ENCODE peak calls at places on chromosomes 12 and 14, in six cellular contexts. Z, S, N, V, G and A are unnamed samples.

GRCh38 chr12:123973552-123974341 is 732 bp downstream of the ZNF664 start:
- DNase-seq in S (no peak), Z (no peak), V (peak; percentile 27), N (peak; percentile 57), G (peak; percentile 81), A (no peak)

GRCh38 chr12:124469193-124469888 is 98.1 kb downstream of the NCOR2 start:
- DNase-seq in Z (peak; percentile 23), G (no peak), V (no peak), S (no peak), N (no peak), A (no peak)

GRCh38 chr12:92339198-92339821 is 193.7 kb upstream of the BTG1 start:
- DNase-seq in G (no peak), Z (no peak), V (no peak), S (no peak), N (no peak), A (no peak)

GRCh38 chr12:131827961-131828534 is at the start of gene MMP17:
- DNase-seq in S (peak; percentile 30), V (no peak), G (peak; percentile 68), Z (peak; percentile 41), N (no peak), A (peak; percentile 82)

GRCh38 chr12:30980886-30981662 is 54.5 kb downstream of the TSPAN11 start:
- DNase-seq in Z (no peak), S (no peak), N (no peak), G (peak; percentile 54), V (no peak), A (no peak)

GRCh38 chr12:131826064-131826928 is 1.9 kb upstream of the MMP17 start:
- DNase-seq in G (peak; percentile 7), S (no peak), Z (no peak), N (no peak), V (no peak), A (no peak)

GRCh38 chr12:107092669-107093546 is 441 bp downstream of the CRY1 start:
- DNase-seq in S (peak; percentile 58), Z (peak; percentile 36), V (peak; percentile 67), G (no peak), N (peak; percentile 62), A (no peak)

GRCh38 chr12:8065991-8066594 is at the start of gene C3AR1:
- DNase-seq in V (peak; percentile 36), Z (peak; percentile 64), N (peak; percentile 55), G (no peak), S (peak; percentile 76), A (peak; percentile 52)

GRCh38 chr14:68685419-68686211 is 107.3 kb downstream of the ZFP36L1 start:
- DNase-seq in G (no peak), V (peak; percentile 43), Z (peak; percentile 82), S (peak; percentile 92), N (peak; percentile 86), A (peak; percentile 81)

GRCh38 chr12:112466011-112466422 is 47.3 kb downstream of the PTPN11 start:
- DNase-seq in Z (no peak), V (no peak), G (no peak), N (no peak), S (no peak), A (no peak)

GRCh38 chr14:93239869-93240677 is 33.0 kb downstream of the UBR7 start:
- DNase-seq in N (no peak), S (peak; percentile 73), V (no peak), G (no peak), Z (peak; percentile 70), A (no peak)

GRCh38 chr12:115227137-115227615 is 543.2 kb upstream of the TBX3 start:
- DNase-seq in V (no peak), N (no peak), S (peak; percentile 68), Z (peak; percentile 96), G (no peak), A (no peak)

GRCh38 chr12:80241576-80242273 is 142.4 kb downstream of the OTOGL start:
- DNase-seq in S (peak; percentile 84), N (no peak), V (no peak), Z (peak; percentile 9), G (no peak), A (no peak)

GRCh38 chr12:50579757-50580267 is 75.0 kb downstream of the DIP2B start:
- DNase-seq in V (no peak), S (peak; percentile 51), N (no peak), Z (peak; percentile 74), G (no peak), A (peak; percentile 44)

GRCh38 chr14:30193791-30194407 is 266.3 kb upstream of the PRKD1 start:
- DNase-seq in G (no peak), Z (peak; percentile 95), V (no peak), N (no peak), S (peak; percentile 90), A (no peak)

GRCh38 chr12:71725011-71725410 is 29.7 kb upstream of the RAB21 start:
- DNase-seq in N (no peak), S (no peak), V (no peak), Z (peak; percentile 84), G (no peak), A (no peak)

GRCh38 chr12:91381309-91381804 is 198.7 kb upstream of the DCN start:
- DNase-seq in N (no peak), G (no peak), S (peak; percentile 86), Z (peak; percentile 84), V (no peak), A (peak; percentile 45)

GRCh38 chr12:124563401-124563800 is 4.0 kb downstream of the NCOR2 start:
- DNase-seq in G (no peak), N (no peak), Z (no peak), V (no peak), S (no peak), A (no peak)

GRCh38 chr12:106791531-106791930 is 17.0 kb downstream of the RIC8B start:
- DNase-seq in G (no peak), N (no peak), Z (no peak), V (no peak), S (no peak), A (no peak)

GRCh38 chr14:100872641-100873071 is 30.9 kb downstream of the RTL1 start:
- DNase-seq in S (peak; percentile 16), Z (no peak), N (no peak), V (no peak), G (peak; percentile 38), A (no peak)

GRCh38 chr12:89349814-89350213 is 2.5 kb downstream of the DUSP6 start:
- DNase-seq in N (no peak), G (no peak), S (peak; percentile 76), Z (peak; percentile 77), V (peak; percentile 54), A (no peak)

GRCh38 chr14:52706286-52706685 is 714 bp upstream of the PSMC6 start:
- DNase-seq in G (no peak), S (no peak), V (peak; percentile 71), Z (peak; percentile 14), N (no peak), A (no peak)

GRCh38 chr12:76144253-76144564 is 59.7 kb upstream of the NAP1L1 start:
- DNase-seq in G (no peak), N (no peak), Z (peak; percentile 51), V (peak; percentile 55), S (no peak), A (no peak)

GRCh38 chr14:99838555-99839193 is 45.5 kb downstream of the EML1 start:
- DNase-seq in Z (peak; percentile 10), N (no peak), V (no peak), G (no peak), S (peak; percentile 47), A (no peak)

GRCh38 chr12:32448581-32448980 is 49.2 kb downstream of the FGD4 start:
- DNase-seq in Z (peak; percentile 19), S (peak; percentile 44), G (no peak), N (no peak), V (no peak), A (no peak)

GRCh38 chr12:124651508-124652273 is 84.3 kb upstream of the NCOR2 start:
- DNase-seq in S (no peak), Z (no peak), G (no peak), N (no peak), V (no peak), A (no peak)

GRCh38 chr12:122086641-122087285 is 8.2 kb downstream of the MLXIP start:
- DNase-seq in V (no peak), N (no peak), Z (no peak), G (no peak), S (no peak), A (no peak)

DNA sequence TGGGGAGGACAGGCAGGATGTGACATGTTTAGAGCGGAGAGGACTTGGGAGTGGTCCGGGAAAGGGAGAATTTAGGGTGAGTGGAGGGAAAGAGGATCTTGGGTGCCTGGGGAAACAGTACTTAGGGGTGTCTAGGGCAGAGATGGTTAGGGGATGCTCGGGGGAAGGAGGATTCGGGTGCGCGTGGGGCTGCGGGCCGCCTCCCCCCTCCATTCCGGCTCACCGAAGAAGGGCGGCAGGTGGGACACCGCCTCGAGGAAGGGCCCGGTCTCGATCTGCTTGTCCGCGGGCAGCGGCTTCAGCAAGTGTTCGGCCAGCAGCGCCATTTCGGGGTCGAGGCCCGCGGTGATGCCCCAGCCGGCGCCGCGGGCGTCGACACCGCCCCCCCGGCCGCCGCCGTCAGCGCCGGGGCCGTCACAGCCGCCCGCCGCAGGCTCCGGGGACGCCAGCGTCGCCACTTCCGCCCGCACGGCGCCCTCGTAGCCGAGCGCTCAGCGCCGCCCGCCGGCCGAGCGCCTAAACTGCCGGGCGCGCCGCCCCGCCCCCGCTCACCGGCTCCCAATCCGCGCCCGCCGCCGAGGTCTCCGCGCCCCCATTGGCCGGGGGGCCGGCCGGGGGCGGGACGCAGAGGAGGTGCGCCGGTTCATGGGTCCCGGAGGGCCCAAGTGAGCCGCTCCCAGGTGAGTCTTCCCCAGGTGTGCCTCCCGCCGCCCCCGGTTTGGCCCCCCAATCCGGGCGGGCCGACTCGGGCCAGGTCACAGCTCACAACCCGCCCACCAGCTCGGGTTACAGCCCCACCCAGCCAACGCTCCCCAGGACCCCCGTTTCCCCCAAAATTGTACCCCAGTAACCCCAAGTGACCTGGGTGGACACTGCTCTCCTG is at the start of gene GLTP:
- DNase-seq in S (peak; percentile 47), V (peak; percentile 88), Z (peak; percentile 52), N (peak; percentile 95), G (peak; percentile 94), A (peak; percentile 97)
- TF ChIP-seq CTCF in S (no peak), V (peak; percentile 78), Z (no peak), N (peak; percentile 48), G (peak; percentile 13), A (peak; percentile 95)

GRCh38 chr12:126616441-126616840 is 1551.2 kb downstream of the AACS start:
- DNase-seq in Z (no peak), V (no peak), N (no peak), G (no peak), S (no peak), A (no peak)

GRCh38 chr12:126617312-126617711 is 1552.1 kb downstream of the AACS start:
- DNase-seq in N (no peak), S (no peak), Z (peak; percentile 10), V (no peak), G (no peak), A (no peak)
- TF ChIP-seq CTCF in N (no peak), S (peak; percentile 13), Z (peak; percentile 35), V (peak; percentile 43), G (peak; percentile 43), A (peak; percentile 26)

GRCh38 chr12:68957273-68957672 is 24.3 kb upstream of the CPM start:
- DNase-seq in Z (no peak), N (no peak), V (no peak), S (no peak), G (no peak), A (no peak)
- TF ChIP-seq CTCF in Z (no peak), N (no peak), V (no peak), S (no peak), G (no peak), A (no peak)

DNA sequence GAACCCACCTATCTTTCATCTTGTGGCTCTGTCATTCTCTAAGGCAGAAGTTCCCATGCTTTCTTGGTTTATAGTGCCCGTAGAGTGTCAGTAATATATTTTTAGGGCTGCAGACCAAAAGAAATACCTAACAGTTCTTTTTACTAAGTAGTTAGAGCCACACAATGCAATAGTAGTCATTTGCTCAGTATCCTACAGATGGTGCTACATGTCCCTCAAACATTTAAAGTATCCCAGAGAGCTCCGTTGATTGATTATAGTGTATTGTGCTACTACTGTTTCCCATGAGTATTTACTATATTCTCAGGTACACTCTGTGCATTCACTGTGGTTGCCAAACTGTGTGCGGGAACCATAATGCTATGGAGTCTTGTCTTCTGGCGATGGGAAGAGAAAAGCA is 4.7 kb upstream of the PLBD1 start:
- DNase-seq in Z (no peak), N (no peak), G (no peak), S (no peak), V (no peak), A (no peak)
- TF ChIP-seq CTCF in Z (no peak), N (no peak), G (no peak), S (no peak), V (no peak), A (peak; percentile 33)